ENCODE peak calls at places on chromosome 7, in nine cellular contexts. R is progenitor cell of endocrine pancreas; U is body of pancreas; D is CD8-positive, alpha-beta T cell; M is GM06990; B is tibial nerve; A is AG04450; H is RWPE2; C is AG04449. N is an unnamed sample.

GRCh38 chr7:142454862-142455261 is 197.0 kb upstream of the PRSS58 start:
- DNase-seq in R (no peak), U (no peak), D (no peak), M (no peak), B (no peak), A (no peak), H (no peak), C (no peak), N (no peak)

GRCh38 chr7:138074540-138074939 is 1.7 kb upstream of the AKR1D1 start:
- DNase-seq in R (no peak), U (no peak), D (no peak), M (no peak), B (no peak), A (no peak), H (no peak), C (no peak), N (no peak)

GRCh38 chr7:12685550-12685949 is 1.9 kb upstream of the ARL4A start:
- DNase-seq in R (peak), U (peak), D (peak), M (no peak), B (peak), A (no peak), H (no peak), C (no peak), N (peak)

GRCh38 chr7:6608794-6609193 is 6.6 kb upstream of the ZNF853 start:
- DNase-seq in R (no peak), U (no peak), D (no peak), M (no peak), B (no peak), A (no peak), H (no peak), C (no peak), N (no peak)

GRCh38 chr7:8387551-8388256 is 45.7 kb upstream of the NXPH1 start:
- DNase-seq in R (no peak), U (no peak), D (no peak), M (peak), B (no peak), A (no peak), H (no peak), C (no peak), N (no peak)

GRCh38 chr7:1192171-1192676 is 32.2 kb upstream of the ZFAND2A start:
- DNase-seq in R (no peak), U (no peak), D (no peak), M (no peak), B (no peak), A (peak), H (no peak), C (peak), N (no peak)

GRCh38 chr7:133047321-133047720 is 34.6 kb downstream of the CHCHD3 start:
- DNase-seq in R (no peak), U (no peak), D (no peak), M (no peak), B (no peak), A (no peak), H (no peak), C (no peak), N (no peak)

GRCh38 chr7:113179313-113179712 is 61.0 kb upstream of the SMIM30 start:
- DNase-seq in R (no peak), U (no peak), D (no peak), M (no peak), B (no peak), A (no peak), H (no peak), C (no peak), N (no peak)

GRCh38 chr7:151406051-151406875 is 3.6 kb downstream of the WDR86 start:
- DNase-seq in R (no peak), U (no peak), D (no peak), M (no peak), B (no peak), A (no peak), H (no peak), C (no peak), N (no peak)

GRCh38 chr7:31811650-31812461 is 124.8 kb downstream of the PPP1R17 start:
- DNase-seq in R (no peak), U (peak), D (no peak), M (peak), B (peak), A (no peak), H (no peak), C (peak), N (no peak)

GRCh38 chr7:1673581-1674102 is 3.6 kb downstream of the ELFN1 start:
- DNase-seq in R (peak), U (peak), D (no peak), M (no peak), B (no peak), A (no peak), H (peak), C (no peak), N (no peak)

GRCh38 chr7:65798111-65799075 is 74.5 kb upstream of the VKORC1L1 start:
- DNase-seq in R (no peak), U (no peak), D (no peak), M (peak), B (no peak), A (peak), H (no peak), C (peak), N (no peak)

GRCh38 chr7:4958477-4959301 is at the start of gene MMD2:
- DNase-seq in R (no peak), U (no peak), D (no peak), M (no peak), B (no peak), A (no peak), H (no peak), C (no peak), N (no peak)

GRCh38 chr7:158320328-158320727 is 267.3 kb downstream of the PTPRN2 start:
- DNase-seq in R (no peak), U (no peak), D (no peak), M (no peak), B (no peak), A (no peak), H (no peak), C (no peak), N (no peak)

GRCh38 chr7:55130554-55131198 is 111.9 kb downstream of the EGFR start:
- DNase-seq in R (no peak), U (peak), D (no peak), M (no peak), B (peak), A (peak), H (no peak), C (no peak), N (peak)

GRCh38 chr7:150879345-150879744 is 27.0 kb downstream of the AOC1 start:
- DNase-seq in R (no peak), U (no peak), D (no peak), M (no peak), B (no peak), A (no peak), H (no peak), C (no peak), N (no peak)

GRCh38 chr7:85186521-85187241 is at the start of gene SEMA3D:
- DNase-seq in R (peak), U (peak), D (no peak), M (peak), B (peak), A (peak), H (peak), C (no peak), N (peak)

GRCh38 chr7:98470131-98470985 is 69.5 kb upstream of the BAIAP2L1 start:
- DNase-seq in R (peak), U (peak), D (peak), M (peak), B (no peak), A (no peak), H (peak), C (no peak), N (peak)

GRCh38 chr7:110646814-110647213 is 444.1 kb upstream of the LRRN3 start:
- DNase-seq in R (no peak), U (no peak), D (no peak), M (no peak), B (no peak), A (no peak), H (no peak), C (no peak), N (no peak)

GRCh38 chr7:150356265-150356897 is 12.2 kb upstream of the REPIN1 start:
- DNase-seq in R (no peak), U (no peak), D (no peak), M (no peak), B (no peak), A (no peak), H (no peak), C (no peak), N (no peak)

GRCh38 chr7:90828601-90829000 is 232.5 kb downstream of the CDK14 start:
- DNase-seq in R (no peak), U (no peak), D (no peak), M (no peak), B (no peak), A (no peak), H (no peak), C (no peak), N (no peak)

GRCh38 chr7:101216001-101216859 is 1.2 kb downstream of the PLOD3 start:
- DNase-seq in R (no peak), U (no peak), D (no peak), M (no peak), B (peak), A (no peak), H (no peak), C (no peak), N (no peak)

GRCh38 chr7:143411976-143412708 is 3.5 kb upstream of the EPHA1 start:
- DNase-seq in R (no peak), U (no peak), D (no peak), M (no peak), B (no peak), A (no peak), H (no peak), C (no peak), N (no peak)

GRCh38 chr7:100719523-100720319 is 547 bp upstream of the EPO start:
- DNase-seq in R (no peak), U (no peak), D (no peak), M (no peak), B (no peak), A (peak), H (no peak), C (no peak), N (no peak)

GRCh38 chr7:26413007-26413691 is 121.5 kb downstream of the SNX10 start:
- DNase-seq in R (no peak), U (no peak), D (no peak), M (no peak), B (no peak), A (no peak), H (no peak), C (no peak), N (no peak)

GRCh38 chr7:135169936-135170222 is 628 bp downstream of the CYREN start:
- DNase-seq in R (no peak), U (no peak), D (peak), M (no peak), B (no peak), A (no peak), H (no peak), C (no peak), N (no peak)

GRCh38 chr7:135168001-135168400 is 2.5 kb downstream of the CYREN start:
- DNase-seq in R (no peak), U (peak), D (peak), M (no peak), B (no peak), A (no peak), H (no peak), C (no peak), N (no peak)

GRCh38 chr7:135170223-135170997 is at the start of gene CYREN:
- DNase-seq in R (peak), U (peak), D (peak), M (peak), B (peak), A (peak), H (peak), C (peak), N (peak)

GRCh38 chr7:135168489-135169140 is 1.9 kb downstream of the CYREN start:
- DNase-seq in R (no peak), U (no peak), D (no peak), M (no peak), B (no peak), A (no peak), H (no peak), C (no peak), N (no peak)

DNA sequence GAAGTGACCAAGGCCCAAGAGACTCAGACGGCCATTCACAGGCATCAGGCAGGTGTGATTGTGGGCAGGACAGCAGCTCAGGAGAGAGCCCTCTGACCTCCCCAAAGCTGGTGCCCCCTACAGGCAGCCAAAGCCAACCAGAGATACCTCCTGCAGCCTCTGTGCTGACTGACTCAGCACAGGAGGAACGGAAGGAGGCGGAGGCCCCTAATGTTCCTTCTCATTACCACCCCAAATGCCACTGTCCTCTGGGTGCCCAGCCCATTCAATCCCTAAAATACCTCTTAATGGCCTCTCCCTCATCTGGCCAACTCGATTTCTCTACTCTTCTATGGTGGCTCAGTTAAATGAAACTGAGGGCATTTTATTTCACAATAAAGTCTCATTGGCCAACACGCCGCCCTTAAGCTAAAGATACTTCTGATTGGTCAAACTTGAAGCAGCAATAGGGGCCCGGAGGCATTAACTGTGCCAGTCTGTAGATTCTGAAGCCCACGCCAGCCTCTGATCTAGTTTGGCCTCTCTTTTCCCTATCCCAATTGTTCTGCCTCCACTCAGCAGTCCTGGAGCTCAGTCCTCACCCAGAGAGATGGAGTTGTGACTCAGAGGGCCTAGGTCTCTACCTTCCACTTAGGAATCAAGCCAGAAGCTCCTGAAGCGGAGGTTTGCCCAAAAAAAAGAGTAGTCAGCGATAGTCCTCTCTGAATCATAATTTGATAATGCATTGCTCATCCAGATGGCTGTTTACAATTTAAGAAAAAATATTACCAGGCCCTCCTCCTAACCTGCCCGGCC is 1.2 kb downstream of the CYREN start:
- DNase-seq in R (no peak), U (peak), D (peak), M (no peak), B (no peak), A (no peak), H (no peak), C (no peak), N (no peak)
- TF ChIP-seq CTCF in R (peak), U (peak), D (peak), M (peak), B (peak), A (peak), H (peak), C (peak), N (peak)

DNA sequence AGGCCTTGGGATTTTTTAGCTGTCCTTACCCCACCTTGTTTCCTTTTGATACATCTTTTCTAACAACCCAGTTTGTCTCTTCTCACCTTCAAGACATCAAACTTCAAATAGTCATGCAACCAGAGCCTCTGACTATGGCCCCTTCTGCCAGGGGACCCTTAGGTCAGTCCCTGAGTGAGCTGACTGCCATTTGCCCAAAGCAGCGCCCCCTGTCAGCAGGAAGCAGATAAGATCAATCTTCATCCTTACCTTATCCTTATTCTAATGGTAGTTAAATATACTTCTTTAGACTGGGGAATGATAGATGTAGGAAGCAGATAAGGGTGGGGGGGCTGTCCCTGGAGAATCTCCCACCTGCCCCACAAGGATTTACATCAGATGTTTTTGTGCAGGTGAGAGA is 29.8 kb upstream of the CDC14C start:
- DNase-seq in R (no peak), U (no peak), D (no peak), M (no peak), B (no peak), A (no peak), H (no peak), C (no peak), N (no peak)
- TF ChIP-seq CTCF in R (no peak), U (no peak), D (no peak), M (no peak), B (no peak), A (no peak), H (no peak), C (no peak), N (no peak)

GRCh38 chr7:139286144-139286543 is 55.0 kb upstream of the FMC1 start:
- DNase-seq in R (no peak), U (no peak), D (no peak), M (no peak), B (no peak), A (no peak), H (no peak), C (no peak), N (no peak)

GRCh38 chr7:139284252-139284896 is 53.3 kb downstream of the UBN2 start:
- DNase-seq in R (no peak), U (no peak), D (no peak), M (no peak), B (no peak), A (no peak), H (no peak), C (no peak), N (no peak)
- TF ChIP-seq CTCF in R (no peak), U (no peak), D (no peak), M (no peak), B (no peak), A (no peak), H (no peak), C (no peak), N (no peak)

DNA sequence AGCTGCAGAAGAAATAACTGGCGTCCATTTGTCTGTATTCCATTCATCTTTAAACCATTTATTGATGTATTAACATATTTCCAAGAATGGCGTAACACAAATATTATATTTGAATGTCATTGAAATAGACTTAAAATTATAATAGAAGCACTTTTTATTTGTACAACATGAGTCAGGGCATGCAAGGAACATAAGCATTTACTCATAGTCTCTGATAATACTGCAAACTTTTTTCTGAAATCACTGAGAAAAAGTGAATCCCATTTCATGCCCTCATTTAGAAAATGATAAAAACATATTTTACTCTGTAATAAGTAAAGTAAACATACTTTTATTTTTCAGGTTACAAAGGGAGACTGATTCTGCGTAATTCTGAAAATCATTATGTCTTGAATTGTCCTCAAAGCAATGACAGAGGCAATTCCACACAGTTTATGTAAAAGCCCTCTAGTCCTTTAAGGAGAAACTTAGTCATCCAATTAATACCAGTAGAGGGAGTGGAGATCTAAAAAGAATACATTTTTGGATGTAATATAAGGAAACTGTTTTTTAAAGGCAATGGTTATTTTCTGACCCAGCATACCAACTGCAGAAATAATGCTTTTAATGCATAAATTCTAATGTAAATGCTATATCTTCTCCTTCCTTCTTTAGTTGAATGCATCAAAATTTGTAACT is 58.1 kb downstream of the AGMO start:
- DNase-seq in R (no peak), U (no peak), D (no peak), M (no peak), B (no peak), A (no peak), H (no peak), C (no peak), N (no peak)
- TF ChIP-seq CTCF in R (no peak), U (no peak), D (no peak), M (no peak), B (no peak), A (peak), H (peak), C (no peak), N (peak)